ENCODE peak calls at places on chromosomes 4 and X, in four cellular contexts. G is H1, V is SK-N-SH, B is K562. D is an unnamed sample.

GRCh38 chr4:152100378-152101201 is 339.8 kb upstream of the GATB start:
- DNase-seq in G (no peak), V (no peak), B (no peak), D (no peak)

GRCh38 chr4:52657630-52658501 is 1.2 kb downstream of the USP46 start:
- DNase-seq in G (peak), V (peak), B (no peak), D (no peak)

GRCh38 chr4:89797117-89797516 is 39.8 kb downstream of the SNCA start:
- DNase-seq in G (no peak), V (no peak), B (no peak), D (no peak)

GRCh38 chr4:8588196-8588470 is 4.4 kb upstream of the CPZ start:
- DNase-seq in G (no peak), V (no peak), B (no peak), D (no peak)

GRCh38 chr4:184476660-184477059 is 2.3 kb upstream of the IRF2 start:
- DNase-seq in G (no peak), V (no peak), B (no peak), D (no peak)

GRCh38 chr4:120616-121015 is 3.7 kb upstream of the ZNF718 start:
- DNase-seq in G (no peak), V (no peak), B (no peak), D (no peak)

GRCh38 chr4:138405439-138405838 is 163.3 kb upstream of the SLC7A11 start:
- DNase-seq in G (no peak), V (no peak), B (no peak), D (peak)

GRCh38 chrX:40644821-40645358 is 2.5 kb downstream of the CXorf38 start:
- DNase-seq in G (no peak), V (peak), B (peak), D (peak)

GRCh38 chr4:95095352-95095974 is 337.7 kb downstream of the BMPR1B start:
- DNase-seq in G (no peak), V (peak), B (peak), D (no peak)

GRCh38 chr4:23455482-23455881 is 434.4 kb downstream of the PPARGC1A start:
- DNase-seq in G (peak), V (no peak), B (no peak), D (no peak)

GRCh38 chrX:107485019-107485418 is 35.6 kb downstream of the FRMPD3 start:
- DNase-seq in G (no peak), V (no peak), B (no peak), D (no peak)

GRCh38 chrX:96140796-96141195 is 543.8 kb upstream of the DIAPH2 start:
- DNase-seq in G (no peak), V (no peak), B (no peak), D (no peak)

GRCh38 chrX:103831342-103831802 is 685 bp downstream of the RAB9B start:
- DNase-seq in G (peak), V (peak), B (peak), D (no peak)

GRCh38 chrX:24334473-24334872 is 20.6 kb upstream of the SUPT20HL2 start:
- DNase-seq in G (no peak), V (no peak), B (no peak), D (no peak)

GRCh38 chr4:104501290-104501689 is 6.6 kb upstream of the CXXC4 start:
- DNase-seq in G (no peak), V (no peak), B (no peak), D (no peak)

GRCh38 chr4:53573696-53574095 is 17.6 kb downstream of the LNX1 start:
- DNase-seq in G (no peak), V (no peak), B (no peak), D (no peak)

GRCh38 chr4:38132140-38132673 is 172.0 kb downstream of the PTTG2 start:
- DNase-seq in G (no peak), V (peak), B (no peak), D (peak)

GRCh38 chrX:124378643-124379042 is 32.3 kb downstream of the SH2D1A start:
- DNase-seq in G (no peak), V (no peak), B (peak), D (no peak)

GRCh38 chr4:52659016-52659721 is at the start of gene USP46:
- DNase-seq in G (no peak), V (peak), B (peak), D (no peak)

GRCh38 chr4:72295966-72296557 is 264.3 kb downstream of the NPFFR2 start:
- DNase-seq in G (no peak), V (peak), B (peak), D (no peak)

GRCh38 chr4:124529131-124529530 is 183.4 kb downstream of the ANKRD50 start:
- DNase-seq in G (no peak), V (no peak), B (no peak), D (no peak)
- TF ChIP-seq NRF1 in G (no peak), V (no peak), B (no peak), D (no peak)

GRCh38 chrX:38044682-38045081 is 38.3 kb downstream of the SYTL5 start:
- DNase-seq in G (no peak), V (no peak), B (no peak), D (no peak)
- TF ChIP-seq NRF1 in G (no peak), V (no peak), B (no peak), D (no peak)

GRCh38 chr4:125428832-125429231 is 114.1 kb downstream of the FAT4 start:
- DNase-seq in G (no peak), V (peak), B (no peak), D (no peak)

GRCh38 chr4:125433453-125433852 is 118.7 kb downstream of the FAT4 start:
- DNase-seq in G (no peak), V (no peak), B (no peak), D (no peak)

GRCh38 chr4:125434136-125434535 is 119.4 kb downstream of the FAT4 start:
- DNase-seq in G (no peak), V (no peak), B (no peak), D (no peak)

GRCh38 chr4:125432078-125432477 is 117.3 kb downstream of the FAT4 start:
- DNase-seq in G (peak), V (no peak), B (no peak), D (no peak)
- TF ChIP-seq NRF1 in G (no peak), V (no peak), B (no peak), D (no peak)

GRCh38 chr4:88058295-88058694 is 50.9 kb downstream of the PKD2 start:
- DNase-seq in G (no peak), V (no peak), B (no peak), D (no peak)

GRCh38 chr4:88059781-88060180 is 52.3 kb downstream of the PKD2 start:
- DNase-seq in G (no peak), V (no peak), B (no peak), D (no peak)

GRCh38 chr4:88054229-88054628 is 46.8 kb downstream of the PKD2 start:
- DNase-seq in G (no peak), V (no peak), B (no peak), D (no peak)

GRCh38 chr4:88060431-88060830 is 53.0 kb downstream of the PKD2 start:
- DNase-seq in G (no peak), V (no peak), B (no peak), D (no peak)

GRCh38 chr4:88054909-88055308 is 47.5 kb downstream of the PKD2 start:
- DNase-seq in G (no peak), V (peak), B (peak), D (no peak)
- TF ChIP-seq NRF1 in G (no peak), V (no peak), B (no peak), D (no peak)

GRCh38 chrX:119500061-119500800 is 32.0 kb downstream of the SLC25A5 start:
- DNase-seq in G (no peak), V (no peak), B (no peak), D (no peak)

GRCh38 chrX:119501511-119502148 is 33.4 kb downstream of the SLC25A5 start:
- DNase-seq in G (no peak), V (no peak), B (no peak), D (no peak)

GRCh38 chrX:119495734-119496520 is 27.7 kb downstream of the SLC25A5 start:
- DNase-seq in G (no peak), V (no peak), B (no peak), D (no peak)

GRCh38 chrX:119496521-119496829 is 28.2 kb downstream of the SLC25A5 start:
- DNase-seq in G (no peak), V (no peak), B (no peak), D (no peak)

GRCh38 chrX:119497185-119497584 is 28.9 kb downstream of the SLC25A5 start:
- DNase-seq in G (no peak), V (no peak), B (no peak), D (no peak)
- TF ChIP-seq NRF1 in G (no peak), V (no peak), B (no peak), D (no peak)

GRCh38 chr4:26162095-26162494 is 158.7 kb upstream of the RBPJ start:
- DNase-seq in G (no peak), V (no peak), B (no peak), D (no peak)
- TF ChIP-seq NRF1 in G (no peak), V (no peak), B (no peak), D (no peak)

DNA sequence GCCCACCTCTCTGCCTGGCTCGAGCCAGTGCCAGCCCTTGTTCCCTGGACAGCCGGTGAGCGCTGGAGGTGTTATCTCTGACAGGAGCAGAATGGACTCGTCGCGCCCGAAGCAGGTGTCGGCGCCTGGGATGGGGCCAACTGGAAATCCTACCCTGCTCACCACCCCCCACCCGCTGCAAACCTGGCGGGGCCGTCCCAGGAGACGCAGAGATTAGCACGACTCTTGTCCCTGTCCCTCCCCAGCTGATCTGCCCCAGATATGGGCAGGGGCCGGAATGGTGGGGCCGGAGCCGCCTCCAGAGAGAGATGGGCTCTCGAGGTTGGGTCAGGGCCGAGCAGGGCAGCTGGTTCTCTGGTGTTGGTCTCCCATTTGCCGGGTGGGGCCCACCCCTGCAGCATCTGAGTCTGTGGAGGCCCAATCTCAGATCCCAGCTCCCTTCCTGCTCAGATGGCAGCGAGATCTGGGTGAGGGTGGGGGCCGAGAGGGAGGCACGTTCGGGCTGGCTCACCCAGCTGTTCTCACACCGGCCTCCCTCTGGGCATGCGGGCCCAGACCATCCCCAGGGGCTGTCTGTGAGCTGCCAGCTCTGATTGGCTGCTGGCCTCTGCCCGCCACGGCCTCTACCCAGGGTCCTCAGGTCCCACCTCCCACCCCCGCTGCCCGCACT is 20.1 kb upstream of the FGFR3 start:
- DNase-seq in G (no peak), V (peak), B (no peak), D (no peak)
- TF ChIP-seq NRF1 in G (no peak), V (no peak), B (no peak), D (no peak)

GRCh38 chr4:127400736-127401346 is 231.9 kb upstream of the INTU start:
- DNase-seq in G (peak), V (peak), B (peak), D (peak)
- TF ChIP-seq NRF1 in G (no peak), V (no peak), B (no peak), D (no peak)

GRCh38 chr4:123919576-123920098 is 523.0 kb downstream of the SPRY1 start:
- DNase-seq in G (no peak), V (no peak), B (no peak), D (no peak)
- TF ChIP-seq NRF1 in G (no peak), V (no peak), B (no peak), D (no peak)